ENCODE peak calls at places on chromosomes 16 and 17, in eight cellular contexts. One of them, this sample, is unnamed. For H3K4me1, the result is how much of the 10 kb centered on the place peaks cover.

GRCh38 chr17:9700754-9701476 is 55.6 kb downstream of the USP43 start:
- DNase-seq in adrenal gland: no peak
- DNase-seq in uterus: no peak
- DNase-seq in CD8-positive, alpha-beta T cell: no peak
- DNase-seq in mesenchymal stem cell: no peak
- DNase-seq in stomach: no peak
- DNase-seq in fibroblast of lung: no peak
- DNase-seq in testis: no peak
- DNase-seq in this sample: no peak

GRCh38 chr17:74351552-74352210 is 10.0 kb downstream of the BTBD17 start:
- DNase-seq in adrenal gland: no peak
- DNase-seq in uterus: no peak
- DNase-seq in CD8-positive, alpha-beta T cell: no peak
- DNase-seq in mesenchymal stem cell: no peak
- DNase-seq in stomach: no peak
- DNase-seq in fibroblast of lung: no peak
- DNase-seq in testis: peak
- DNase-seq in this sample: no peak

GRCh38 chr16:48383877-48384304 is 1.3 kb downstream of the SIAH1 start:
- DNase-seq in adrenal gland: peak
- DNase-seq in uterus: no peak
- DNase-seq in CD8-positive, alpha-beta T cell: no peak
- DNase-seq in mesenchymal stem cell: peak
- DNase-seq in stomach: no peak
- DNase-seq in fibroblast of lung: peak
- DNase-seq in testis: peak
- DNase-seq in this sample: no peak

GRCh38 chr16:51153275-51153991 is 2.4 kb upstream of the SALL1 start:
- DNase-seq in adrenal gland: no peak
- DNase-seq in uterus: peak
- DNase-seq in CD8-positive, alpha-beta T cell: no peak
- DNase-seq in mesenchymal stem cell: peak
- DNase-seq in stomach: no peak
- DNase-seq in fibroblast of lung: peak
- DNase-seq in testis: no peak
- DNase-seq in this sample: no peak

GRCh38 chr17:75937652-75938051 is 3.2 kb downstream of the FBF1 start:
- DNase-seq in adrenal gland: no peak
- DNase-seq in uterus: no peak
- DNase-seq in CD8-positive, alpha-beta T cell: no peak
- DNase-seq in mesenchymal stem cell: no peak
- DNase-seq in stomach: no peak
- DNase-seq in fibroblast of lung: no peak
- DNase-seq in testis: no peak
- DNase-seq in this sample: no peak

GRCh38 chr17:80443498-80443897 is 28.5 kb downstream of the ENDOV start:
- DNase-seq in adrenal gland: no peak
- DNase-seq in uterus: no peak
- DNase-seq in CD8-positive, alpha-beta T cell: no peak
- DNase-seq in mesenchymal stem cell: no peak
- DNase-seq in stomach: no peak
- DNase-seq in fibroblast of lung: no peak
- DNase-seq in testis: no peak
- DNase-seq in this sample: no peak

GRCh38 chr16:70715113-70715711 is 29.4 kb upstream of the MTSS2 start:
- DNase-seq in adrenal gland: peak
- DNase-seq in uterus: peak
- DNase-seq in CD8-positive, alpha-beta T cell: peak
- DNase-seq in mesenchymal stem cell: peak
- DNase-seq in stomach: peak
- DNase-seq in fibroblast of lung: peak
- DNase-seq in testis: peak
- DNase-seq in this sample: no peak

GRCh38 chr16:12458591-12459400 is 344.9 kb downstream of the CPPED1 start:
- DNase-seq in adrenal gland: peak
- DNase-seq in uterus: no peak
- DNase-seq in CD8-positive, alpha-beta T cell: peak
- DNase-seq in mesenchymal stem cell: no peak
- DNase-seq in stomach: no peak
- DNase-seq in fibroblast of lung: no peak
- DNase-seq in testis: no peak
- DNase-seq in this sample: peak

GRCh38 chr16:23847938-23848337 is 12.2 kb downstream of the PRKCB start:
- DNase-seq in adrenal gland: no peak
- DNase-seq in uterus: no peak
- DNase-seq in CD8-positive, alpha-beta T cell: peak
- DNase-seq in mesenchymal stem cell: no peak
- DNase-seq in stomach: no peak
- DNase-seq in fibroblast of lung: no peak
- DNase-seq in testis: no peak
- DNase-seq in this sample: peak

GRCh38 chr17:17782425-17783120 is 54.2 kb downstream of the SREBF1 start:
- DNase-seq in adrenal gland: peak
- DNase-seq in uterus: peak
- DNase-seq in CD8-positive, alpha-beta T cell: no peak
- DNase-seq in mesenchymal stem cell: peak
- DNase-seq in stomach: peak
- DNase-seq in fibroblast of lung: peak
- DNase-seq in testis: peak
- DNase-seq in this sample: peak

GRCh38 chr17:49836111-49837030 is 11.5 kb downstream of the TAC4 start:
- DNase-seq in adrenal gland: no peak
- DNase-seq in uterus: no peak
- DNase-seq in CD8-positive, alpha-beta T cell: no peak
- DNase-seq in mesenchymal stem cell: no peak
- DNase-seq in stomach: peak
- DNase-seq in fibroblast of lung: peak
- DNase-seq in testis: no peak
- DNase-seq in this sample: no peak

GRCh38 chr16:3007957-3008748 is 4.6 kb upstream of the CLDN9 start:
- DNase-seq in adrenal gland: no peak
- DNase-seq in uterus: no peak
- DNase-seq in CD8-positive, alpha-beta T cell: no peak
- DNase-seq in mesenchymal stem cell: no peak
- DNase-seq in stomach: no peak
- DNase-seq in fibroblast of lung: no peak
- DNase-seq in testis: no peak
- DNase-seq in this sample: peak

GRCh38 chr17:79950306-79950705 is 85.4 kb downstream of the TBC1D16 start:
- DNase-seq in adrenal gland: no peak
- DNase-seq in uterus: peak
- DNase-seq in CD8-positive, alpha-beta T cell: no peak
- DNase-seq in mesenchymal stem cell: no peak
- DNase-seq in stomach: peak
- DNase-seq in fibroblast of lung: no peak
- DNase-seq in testis: peak
- DNase-seq in this sample: peak

GRCh38 chr17:30219833-30220232 is 15.7 kb downstream of the SLC6A4 start:
- DNase-seq in adrenal gland: no peak
- DNase-seq in uterus: no peak
- DNase-seq in CD8-positive, alpha-beta T cell: no peak
- DNase-seq in mesenchymal stem cell: no peak
- DNase-seq in stomach: no peak
- DNase-seq in fibroblast of lung: no peak
- DNase-seq in testis: no peak
- DNase-seq in this sample: peak

GRCh38 chr17:80146121-80147034 is 550 bp downstream of the EIF4A3 start:
- DNase-seq in adrenal gland: no peak
- DNase-seq in uterus: no peak
- DNase-seq in CD8-positive, alpha-beta T cell: peak
- DNase-seq in mesenchymal stem cell: peak
- DNase-seq in stomach: no peak
- DNase-seq in fibroblast of lung: peak
- DNase-seq in testis: peak
- DNase-seq in this sample: peak

GRCh38 chr16:67167588-67167987 is 2.8 kb upstream of the NOL3 start:
- DNase-seq in adrenal gland: no peak
- DNase-seq in uterus: no peak
- DNase-seq in CD8-positive, alpha-beta T cell: no peak
- DNase-seq in mesenchymal stem cell: no peak
- DNase-seq in stomach: no peak
- DNase-seq in fibroblast of lung: no peak
- DNase-seq in testis: no peak
- DNase-seq in this sample: no peak

GRCh38 chr17:43663383-43663782 is 1.7 kb upstream of the MEOX1 start:
- DNase-seq in adrenal gland: no peak
- DNase-seq in uterus: no peak
- DNase-seq in CD8-positive, alpha-beta T cell: no peak
- DNase-seq in mesenchymal stem cell: no peak
- DNase-seq in stomach: no peak
- DNase-seq in fibroblast of lung: no peak
- DNase-seq in testis: no peak
- DNase-seq in this sample: no peak

GRCh38 chr17:64441772-64442549 is 7.0 kb upstream of the MILR1 start:
- DNase-seq in adrenal gland: peak
- DNase-seq in uterus: no peak
- DNase-seq in CD8-positive, alpha-beta T cell: peak
- DNase-seq in mesenchymal stem cell: peak
- DNase-seq in stomach: no peak
- DNase-seq in fibroblast of lung: peak
- DNase-seq in testis: peak
- DNase-seq in this sample: no peak

GRCh38 chr16:87012954-87013938 is 303.9 kb downstream of the C16orf95 start:
- DNase-seq in adrenal gland: peak
- DNase-seq in uterus: no peak
- DNase-seq in CD8-positive, alpha-beta T cell: no peak
- DNase-seq in mesenchymal stem cell: no peak
- DNase-seq in stomach: no peak
- DNase-seq in fibroblast of lung: no peak
- DNase-seq in testis: peak
- DNase-seq in this sample: no peak

GRCh38 chr17:13338421-13338820 is 263.3 kb downstream of the HS3ST3A1 start:
- DNase-seq in adrenal gland: no peak
- DNase-seq in uterus: no peak
- DNase-seq in CD8-positive, alpha-beta T cell: no peak
- DNase-seq in mesenchymal stem cell: no peak
- DNase-seq in stomach: no peak
- DNase-seq in fibroblast of lung: no peak
- DNase-seq in testis: no peak
- DNase-seq in this sample: no peak

GRCh38 chr17:82503094-82503727 is 16.3 kb upstream of the FOXK2 start:
- DNase-seq in adrenal gland: no peak
- DNase-seq in uterus: no peak
- DNase-seq in CD8-positive, alpha-beta T cell: no peak
- DNase-seq in mesenchymal stem cell: no peak
- DNase-seq in stomach: no peak
- DNase-seq in fibroblast of lung: no peak
- DNase-seq in testis: no peak
- DNase-seq in this sample: no peak

DNA sequence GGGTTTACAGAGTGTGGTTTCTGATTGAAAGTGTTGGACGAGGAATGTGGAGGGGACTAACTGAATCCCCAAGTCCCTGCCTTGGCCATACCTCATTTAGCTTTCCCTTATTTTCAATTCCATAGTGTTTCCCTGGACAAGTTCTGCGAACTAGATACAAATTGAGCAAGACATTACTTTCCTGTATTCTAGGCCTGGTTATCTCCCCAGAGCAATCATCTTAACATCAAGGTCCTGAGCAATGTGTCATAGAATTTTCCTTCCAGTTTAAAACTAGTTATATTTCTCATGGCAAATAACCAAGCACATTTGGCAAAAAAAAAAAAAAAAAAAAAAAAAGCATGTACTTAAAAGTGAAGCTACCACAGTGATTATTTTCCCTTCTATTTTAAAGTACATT is 330.1 kb downstream of the CDH11 start:
- DNase-seq in adrenal gland: no peak
- DNase-seq in uterus: no peak
- DNase-seq in CD8-positive, alpha-beta T cell: no peak
- DNase-seq in mesenchymal stem cell: no peak
- DNase-seq in stomach: no peak
- DNase-seq in fibroblast of lung: peak
- DNase-seq in testis: no peak
- DNase-seq in this sample: no peak
- H3K27ac ChIP-seq in adrenal gland: no peak
- H3K27ac ChIP-seq in uterus: no peak
- H3K27ac ChIP-seq in CD8-positive, alpha-beta T cell: no peak
- H3K27ac ChIP-seq in mesenchymal stem cell: no peak
- H3K27ac ChIP-seq in stomach: no peak
- H3K27ac ChIP-seq in fibroblast of lung: no peak
- H3K27ac ChIP-seq in testis: no peak
- H3K27ac ChIP-seq in this sample: no peak

DNA sequence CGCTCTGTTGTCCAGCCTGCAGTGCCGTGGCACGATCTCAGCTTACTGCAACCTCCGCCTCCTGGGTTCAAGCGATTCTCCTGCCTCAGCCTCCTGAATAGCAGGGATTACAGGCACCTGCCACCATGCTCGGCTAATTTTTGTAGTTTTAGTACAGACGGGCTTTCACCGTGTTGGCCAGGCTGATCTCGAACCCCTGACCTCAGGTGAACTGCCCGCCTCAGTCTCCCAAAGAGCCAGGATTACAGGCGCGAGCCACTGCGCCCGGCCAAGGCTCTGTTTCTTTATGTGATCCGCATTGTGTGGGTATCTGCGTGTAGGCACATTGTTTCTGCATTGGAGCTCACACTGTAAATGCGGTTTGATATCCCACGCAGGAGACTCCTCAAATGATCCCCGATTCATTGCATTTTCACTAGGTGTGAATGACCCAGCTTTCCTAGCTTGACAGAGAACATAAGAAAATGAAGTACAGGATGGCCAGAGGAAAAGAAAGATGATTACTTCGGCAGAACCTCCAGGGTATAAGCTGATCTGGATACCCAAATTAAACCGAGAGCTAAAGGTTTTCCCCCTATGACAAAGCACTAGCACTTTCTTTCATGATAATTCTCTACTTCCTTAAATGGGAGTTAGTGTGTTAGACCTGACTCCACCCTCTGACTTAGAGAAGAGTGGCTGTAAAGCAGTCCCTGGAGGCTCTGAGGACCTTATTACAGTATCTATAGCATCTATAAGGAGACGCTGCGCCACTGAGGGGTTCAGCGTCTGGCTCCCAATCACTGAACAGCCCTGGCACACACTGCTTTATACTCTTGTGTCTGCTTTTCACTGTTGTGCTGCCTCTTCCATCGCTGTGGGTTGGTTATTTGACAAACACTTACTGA is 17.3 kb downstream of the COTL1 start:
- DNase-seq in adrenal gland: no peak
- DNase-seq in uterus: no peak
- DNase-seq in CD8-positive, alpha-beta T cell: peak
- DNase-seq in mesenchymal stem cell: peak
- DNase-seq in stomach: no peak
- DNase-seq in fibroblast of lung: peak
- DNase-seq in testis: no peak
- DNase-seq in this sample: peak
- H3K4me1 ChIP-seq in adrenal gland: half or more
- H3K4me1 ChIP-seq in uterus: under half
- H3K4me1 ChIP-seq in CD8-positive, alpha-beta T cell: half or more
- H3K4me1 ChIP-seq in mesenchymal stem cell: half or more
- H3K4me1 ChIP-seq in stomach: half or more
- H3K4me1 ChIP-seq in fibroblast of lung: half or more
- H3K4me1 ChIP-seq in testis: under half
- H3K4me1 ChIP-seq in this sample: under half

GRCh38 chr16:53769185-53769584 is 65.2 kb downstream of the FTO start:
- DNase-seq in adrenal gland: no peak
- DNase-seq in uterus: no peak
- DNase-seq in CD8-positive, alpha-beta T cell: no peak
- DNase-seq in mesenchymal stem cell: no peak
- DNase-seq in stomach: no peak
- DNase-seq in fibroblast of lung: no peak
- DNase-seq in testis: no peak
- DNase-seq in this sample: no peak
- H3K27ac ChIP-seq in adrenal gland: no peak
- H3K27ac ChIP-seq in uterus: no peak
- H3K27ac ChIP-seq in CD8-positive, alpha-beta T cell: no peak
- H3K27ac ChIP-seq in mesenchymal stem cell: no peak
- H3K27ac ChIP-seq in stomach: no peak
- H3K27ac ChIP-seq in fibroblast of lung: peak
- H3K27ac ChIP-seq in testis: no peak
- H3K27ac ChIP-seq in this sample: no peak

GRCh38 chr16:53305743-53306142 is 128.5 kb upstream of the RBL2 start:
- DNase-seq in adrenal gland: no peak
- DNase-seq in uterus: no peak
- DNase-seq in CD8-positive, alpha-beta T cell: no peak
- DNase-seq in mesenchymal stem cell: no peak
- DNase-seq in stomach: no peak
- DNase-seq in fibroblast of lung: no peak
- DNase-seq in testis: no peak
- DNase-seq in this sample: no peak
- H3K4me1 ChIP-seq in adrenal gland: under half
- H3K4me1 ChIP-seq in uterus: under half
- H3K4me1 ChIP-seq in CD8-positive, alpha-beta T cell: under half
- H3K4me1 ChIP-seq in mesenchymal stem cell: under half
- H3K4me1 ChIP-seq in stomach: under half
- H3K4me1 ChIP-seq in fibroblast of lung: under half
- H3K4me1 ChIP-seq in testis: under half
- H3K4me1 ChIP-seq in this sample: under half

This sample was measured in small intestine.